ENCODE peak calls at places on chromosomes 4 and X, in four cellular contexts. One of them, this sample, is unnamed.
A peak's percentile ranks its signal among the peaks of the same experiment; 100 is the strongest.

GRCh38 chrX:45843518-45843917 is 642.8 kb upstream of the DIPK2B start:
- DNase-seq in GM12864: no peak
- DNase-seq in psoas muscle: no peak
- DNase-seq in naive thymus-derived CD4-positive, alpha-beta T cell: peak; percentile 4
- DNase-seq in this sample: no peak

GRCh38 chr4:168612435-168613139 is 115.7 kb downstream of the PALLD start:
- DNase-seq in naive thymus-derived CD4-positive, alpha-beta T cell: no peak
- DNase-seq in GM12864: no peak
- DNase-seq in psoas muscle: no peak
- DNase-seq in this sample: no peak

GRCh38 chr4:137253949-137254348 is 278.3 kb downstream of the PCDH18 start:
- DNase-seq in naive thymus-derived CD4-positive, alpha-beta T cell: no peak
- DNase-seq in GM12864: no peak
- DNase-seq in psoas muscle: no peak
- DNase-seq in this sample: no peak

GRCh38 chrX:101407167-101407747 is 468 bp downstream of the GLA start:
- DNase-seq in naive thymus-derived CD4-positive, alpha-beta T cell: no peak
- DNase-seq in psoas muscle: no peak
- DNase-seq in GM12864: no peak
- DNase-seq in this sample: no peak

GRCh38 chrX:100980608-100981497 is 11.3 kb downstream of the ARL13A start:
- DNase-seq in GM12864: no peak
- DNase-seq in naive thymus-derived CD4-positive, alpha-beta T cell: no peak
- DNase-seq in psoas muscle: no peak
- DNase-seq in this sample: no peak

GRCh38 chr4:23887989-23888388 is 1.9 kb downstream of the PPARGC1A start:
- DNase-seq in naive thymus-derived CD4-positive, alpha-beta T cell: no peak
- DNase-seq in psoas muscle: peak; percentile 53
- DNase-seq in GM12864: no peak
- DNase-seq in this sample: no peak

GRCh38 chrX:42746606-42747005 is 31.4 kb downstream of the PPP1R2C start:
- DNase-seq in naive thymus-derived CD4-positive, alpha-beta T cell: no peak
- DNase-seq in GM12864: no peak
- DNase-seq in psoas muscle: no peak
- DNase-seq in this sample: no peak

GRCh38 chrX:17519349-17519748 is 144.3 kb downstream of the NHS start:
- DNase-seq in GM12864: no peak
- DNase-seq in naive thymus-derived CD4-positive, alpha-beta T cell: no peak
- DNase-seq in psoas muscle: peak; percentile 79
- DNase-seq in this sample: no peak

GRCh38 chr4:5971077-5971447 is 47.2 kb downstream of the C4orf50 start:
- DNase-seq in naive thymus-derived CD4-positive, alpha-beta T cell: no peak
- DNase-seq in GM12864: no peak
- DNase-seq in psoas muscle: no peak
- DNase-seq in this sample: peak; percentile 80

GRCh38 chr4:159206427-159206871 is 103.6 kb downstream of the RAPGEF2 start:
- DNase-seq in naive thymus-derived CD4-positive, alpha-beta T cell: no peak
- DNase-seq in psoas muscle: no peak
- DNase-seq in GM12864: peak; percentile 80
- DNase-seq in this sample: no peak

GRCh38 chrX:1883772-1884171 is 268.9 kb downstream of the ASMT start:
- DNase-seq in psoas muscle: no peak
- DNase-seq in GM12864: no peak
- DNase-seq in naive thymus-derived CD4-positive, alpha-beta T cell: no peak
- DNase-seq in this sample: no peak

GRCh38 chr4:32735856-32736590 is 2015.9 kb downstream of the PCDH7 start:
- DNase-seq in naive thymus-derived CD4-positive, alpha-beta T cell: no peak
- DNase-seq in GM12864: no peak
- DNase-seq in psoas muscle: no peak
- DNase-seq in this sample: no peak

DNA sequence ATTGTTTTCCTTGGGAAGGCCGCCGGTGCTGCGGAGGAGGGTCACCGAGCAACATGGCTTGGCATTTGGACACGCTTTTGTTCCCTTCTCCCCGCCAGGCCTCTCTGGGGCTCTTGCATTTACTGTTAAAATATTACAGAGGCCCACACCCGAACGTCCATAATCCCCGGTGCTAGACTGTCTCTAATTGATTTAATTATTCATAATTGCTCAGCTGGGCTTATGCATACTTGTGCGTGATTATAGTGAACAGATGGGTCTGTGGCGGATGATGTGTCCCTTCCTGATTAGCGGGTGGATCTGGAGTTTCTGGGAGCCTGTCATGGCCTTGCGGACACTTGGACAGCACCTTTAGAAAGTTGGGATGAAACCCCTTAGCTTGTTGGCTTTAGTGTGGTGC is 100.2 kb upstream of the MSX1 start:
- DNase-seq in GM12864: no peak
- DNase-seq in naive thymus-derived CD4-positive, alpha-beta T cell: no peak
- DNase-seq in psoas muscle: no peak
- DNase-seq in this sample: no peak
- H3K4me3 ChIP-seq in GM12864: no peak overlapping the region
- H3K4me3 ChIP-seq in naive thymus-derived CD4-positive, alpha-beta T cell: no peak overlapping the region
- H3K4me3 ChIP-seq in psoas muscle: no peak overlapping the region
- H3K4me3 ChIP-seq in this sample: no peak overlapping the region

DNA sequence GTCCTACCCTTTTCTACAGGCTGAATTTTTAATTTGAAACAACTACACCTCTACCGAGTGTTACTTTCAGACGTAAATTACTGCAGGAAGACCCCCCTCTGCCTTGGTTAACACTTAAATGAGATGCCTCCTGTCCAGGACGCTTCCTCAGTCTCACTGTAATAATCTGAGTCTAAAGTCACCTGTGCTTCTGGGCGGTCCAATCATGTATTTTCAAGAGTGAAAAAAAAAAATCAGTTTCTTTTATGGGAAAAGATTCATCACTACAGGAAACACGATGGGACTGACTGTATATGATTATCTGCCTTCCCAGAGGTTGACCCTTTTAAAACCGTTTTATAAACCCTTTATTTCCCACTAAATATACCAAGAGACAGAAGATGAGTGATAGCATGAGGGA is 776 bp downstream of the RBM47 start:
- DNase-seq in GM12864: no peak
- DNase-seq in naive thymus-derived CD4-positive, alpha-beta T cell: no peak
- DNase-seq in psoas muscle: no peak
- DNase-seq in this sample: no peak
- H3K4me3 ChIP-seq in GM12864: peak overlapping the region; percentile 97
- H3K4me3 ChIP-seq in naive thymus-derived CD4-positive, alpha-beta T cell: peak overlapping the region; percentile 76
- H3K4me3 ChIP-seq in psoas muscle: peak overlapping the region; percentile 67
- H3K4me3 ChIP-seq in this sample: peak overlapping the region; percentile 70

GRCh38 chr4:121370729-121371325 is 10.0 kb downstream of the QRFPR start:
- DNase-seq in psoas muscle: no peak
- DNase-seq in naive thymus-derived CD4-positive, alpha-beta T cell: peak; percentile 10
- DNase-seq in GM12864: peak; percentile 5
- DNase-seq in this sample: peak; percentile 7
- H3K4me3 ChIP-seq in psoas muscle: no peak overlapping the region
- H3K4me3 ChIP-seq in naive thymus-derived CD4-positive, alpha-beta T cell: no peak overlapping the region
- H3K4me3 ChIP-seq in GM12864: no peak overlapping the region
- H3K4me3 ChIP-seq in this sample: no peak overlapping the region

DNA sequence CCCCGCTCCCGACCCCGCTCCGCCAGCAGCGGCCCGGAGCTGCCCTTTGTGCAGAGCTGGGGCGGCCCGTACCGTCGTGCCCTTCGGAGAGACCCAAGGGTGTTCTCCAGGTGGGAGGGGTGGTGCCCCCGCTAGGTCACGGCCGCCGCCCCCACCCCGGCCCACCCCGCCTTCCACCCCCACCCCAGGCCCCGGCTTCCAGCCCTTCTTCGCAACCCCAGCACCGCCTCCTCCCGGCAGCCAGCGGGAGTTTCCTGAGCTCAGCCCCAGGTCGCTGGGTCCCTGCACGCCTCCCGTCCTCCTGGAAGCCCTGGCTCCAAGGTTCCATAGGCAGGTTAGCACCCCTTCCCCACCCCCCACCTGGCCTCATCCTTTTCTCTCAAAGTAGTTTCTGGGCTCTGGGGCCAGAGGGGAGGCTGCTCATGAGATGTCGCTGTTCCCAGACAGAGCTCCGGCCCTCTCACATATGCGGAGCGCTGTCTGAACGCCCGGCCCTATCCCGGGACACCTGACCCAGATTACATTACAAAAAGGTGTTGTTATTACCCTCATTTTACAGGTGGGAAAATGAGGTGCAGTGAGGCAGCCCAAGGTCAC is 25.2 kb upstream of the FGFR3 start:
- DNase-seq in psoas muscle: no peak
- DNase-seq in naive thymus-derived CD4-positive, alpha-beta T cell: no peak
- DNase-seq in GM12864: no peak
- DNase-seq in this sample: peak; percentile 97
- H3K4me3 ChIP-seq in psoas muscle: peak overlapping the region; percentile 53
- H3K4me3 ChIP-seq in naive thymus-derived CD4-positive, alpha-beta T cell: no peak overlapping the region
- H3K4me3 ChIP-seq in GM12864: no peak overlapping the region
- H3K4me3 ChIP-seq in this sample: peak overlapping the region; percentile 28

This sample was measured in H7.